ENCODE peak calls at places on chromosomes 12 and 14, in nine cellular contexts. I, O, M, L, N, U, K, H and F are unnamed samples.

GRCh38 chr12:92468358-92469020 is 234.3 kb upstream of the PLEKHG7 start:
- DNase-seq in K (no peak), M (no peak), O (no peak), H (no peak), U (peak), L (no peak), N (no peak), I (no peak), F (no peak)

GRCh38 chr12:6996040-6996441 is 22.2 kb downstream of the LPCAT3 start:
- DNase-seq in H (no peak), N (no peak), M (no peak), L (peak), O (peak), U (no peak), K (no peak), I (peak), F (no peak)

GRCh38 chr12:98422809-98423208 is 92.6 kb upstream of the TMPO start:
- DNase-seq in U (no peak), L (no peak), N (no peak), M (no peak), O (no peak), I (no peak), H (no peak), K (peak), F (no peak)

GRCh38 chr14:85088231-85088630 is 441.7 kb upstream of the FLRT2 start:
- DNase-seq in M (no peak), U (no peak), I (no peak), H (no peak), K (no peak), N (no peak), L (no peak), O (no peak), F (no peak)

GRCh38 chr14:56199095-56199975 is 81.1 kb downstream of the PELI2 start:
- DNase-seq in H (no peak), I (peak), K (no peak), M (no peak), N (peak), U (no peak), L (peak), O (peak), F (no peak)

GRCh38 chr14:105142651-105143450 is 25.7 kb downstream of the JAG2 start:
- DNase-seq in H (no peak), K (peak), I (no peak), U (no peak), M (no peak), L (no peak), N (no peak), O (no peak), F (peak)

GRCh38 chr12:112599871-112600270 is 181.1 kb downstream of the PTPN11 start:
- DNase-seq in U (no peak), N (no peak), L (no peak), M (no peak), K (no peak), I (peak), O (no peak), H (no peak), F (no peak)

GRCh38 chr12:112425582-112426382 is 7.0 kb downstream of the PTPN11 start:
- DNase-seq in L (no peak), U (no peak), O (no peak), M (no peak), I (no peak), H (no peak), N (no peak), K (no peak), F (no peak)

GRCh38 chr14:67486890-67487289 is 1.6 kb downstream of the TMEM229B start:
- DNase-seq in K (no peak), O (no peak), I (no peak), H (no peak), L (no peak), N (no peak), M (no peak), U (no peak), F (no peak)

GRCh38 chr12:58814036-58814435 is 106.3 kb downstream of the LRIG3 start:
- DNase-seq in H (no peak), O (no peak), K (no peak), M (no peak), N (no peak), L (no peak), U (no peak), I (peak), F (no peak)

GRCh38 chr14:33332497-33332896 is 393.8 kb downstream of the NPAS3 start:
- DNase-seq in U (no peak), K (no peak), N (no peak), O (no peak), I (no peak), H (no peak), L (no peak), M (no peak), F (no peak)

GRCh38 chr14:70670992-70671651 is 29.4 kb downstream of the TTC9 start:
- DNase-seq in M (no peak), I (no peak), O (no peak), K (no peak), L (no peak), U (no peak), H (no peak), N (no peak), F (no peak)

GRCh38 chr12:13101854-13102375 is 1.6 kb downstream of the GSG1 start:
- DNase-seq in L (no peak), M (no peak), U (no peak), K (no peak), N (no peak), O (no peak), H (no peak), I (peak), F (no peak)

GRCh38 chr12:76957306-76957705 is 78.5 kb upstream of the CSRP2 start:
- DNase-seq in U (no peak), I (no peak), H (no peak), L (no peak), M (no peak), N (no peak), O (no peak), K (no peak), F (no peak)

GRCh38 chr12:76948895-76949294 is 70.1 kb upstream of the CSRP2 start:
- DNase-seq in I (no peak), U (no peak), M (no peak), H (no peak), N (no peak), L (no peak), O (no peak), K (no peak), F (no peak)

GRCh38 chr12:76947270-76947669 is 68.5 kb upstream of the CSRP2 start:
- DNase-seq in M (no peak), K (no peak), O (no peak), H (no peak), U (no peak), I (no peak), N (no peak), L (no peak), F (no peak)

DNA sequence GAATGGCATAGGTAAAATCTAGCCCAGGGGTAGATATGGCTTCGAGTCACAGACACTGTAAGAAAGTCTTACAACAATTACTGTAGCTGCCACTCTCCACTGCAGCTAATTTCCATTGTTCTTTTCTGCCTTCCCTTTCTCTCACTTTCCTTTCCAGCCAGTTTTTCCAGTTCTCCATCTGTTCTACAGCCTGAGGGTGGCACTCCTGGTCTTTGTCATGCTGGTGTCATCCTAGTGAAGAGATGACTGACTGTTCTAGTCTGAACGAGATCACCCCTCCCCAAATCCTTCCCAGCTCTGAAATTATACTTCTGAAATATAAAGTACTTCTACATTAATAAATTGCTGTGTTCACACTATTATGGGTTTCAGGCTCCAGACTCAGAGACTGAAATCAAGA is 74.2 kb upstream of the CSRP2 start:
- DNase-seq in M (no peak), O (no peak), I (no peak), N (no peak), K (peak), U (no peak), H (no peak), L (no peak), F (no peak)
- TF ChIP-seq CTCF in M (no peak), O (no peak), I (no peak), N (no peak), K (peak), U (no peak), H (no peak), L (no peak), F (no peak)

GRCh38 chr14:63212209-63212608 is 8.0 kb downstream of the RHOJ start:
- DNase-seq in H (no peak), L (no peak), U (no peak), N (no peak), K (no peak), I (no peak), O (no peak), M (no peak), F (no peak)
- TF ChIP-seq CTCF in H (peak), L (no peak), U (no peak), N (no peak), K (peak), I (no peak), O (no peak), M (no peak), F (peak)

GRCh38 chr12:121955258-121956040 is 37.1 kb downstream of the CFAP251 start:
- DNase-seq in I (peak), N (no peak), M (no peak), H (no peak), O (no peak), L (no peak), U (no peak), K (no peak), F (no peak)
- TF ChIP-seq CTCF in I (peak), N (no peak), M (no peak), H (peak), O (peak), L (peak), U (peak), K (peak), F (peak)

GRCh38 chr14:76651410-76652055 is 109.7 kb upstream of the VASH1 start:
- DNase-seq in L (no peak), I (no peak), N (no peak), U (no peak), H (no peak), K (no peak), M (no peak), O (no peak), F (no peak)
- TF ChIP-seq CTCF in L (no peak), I (no peak), N (no peak), U (no peak), H (no peak), K (no peak), M (no peak), O (no peak), F (no peak)

DNA sequence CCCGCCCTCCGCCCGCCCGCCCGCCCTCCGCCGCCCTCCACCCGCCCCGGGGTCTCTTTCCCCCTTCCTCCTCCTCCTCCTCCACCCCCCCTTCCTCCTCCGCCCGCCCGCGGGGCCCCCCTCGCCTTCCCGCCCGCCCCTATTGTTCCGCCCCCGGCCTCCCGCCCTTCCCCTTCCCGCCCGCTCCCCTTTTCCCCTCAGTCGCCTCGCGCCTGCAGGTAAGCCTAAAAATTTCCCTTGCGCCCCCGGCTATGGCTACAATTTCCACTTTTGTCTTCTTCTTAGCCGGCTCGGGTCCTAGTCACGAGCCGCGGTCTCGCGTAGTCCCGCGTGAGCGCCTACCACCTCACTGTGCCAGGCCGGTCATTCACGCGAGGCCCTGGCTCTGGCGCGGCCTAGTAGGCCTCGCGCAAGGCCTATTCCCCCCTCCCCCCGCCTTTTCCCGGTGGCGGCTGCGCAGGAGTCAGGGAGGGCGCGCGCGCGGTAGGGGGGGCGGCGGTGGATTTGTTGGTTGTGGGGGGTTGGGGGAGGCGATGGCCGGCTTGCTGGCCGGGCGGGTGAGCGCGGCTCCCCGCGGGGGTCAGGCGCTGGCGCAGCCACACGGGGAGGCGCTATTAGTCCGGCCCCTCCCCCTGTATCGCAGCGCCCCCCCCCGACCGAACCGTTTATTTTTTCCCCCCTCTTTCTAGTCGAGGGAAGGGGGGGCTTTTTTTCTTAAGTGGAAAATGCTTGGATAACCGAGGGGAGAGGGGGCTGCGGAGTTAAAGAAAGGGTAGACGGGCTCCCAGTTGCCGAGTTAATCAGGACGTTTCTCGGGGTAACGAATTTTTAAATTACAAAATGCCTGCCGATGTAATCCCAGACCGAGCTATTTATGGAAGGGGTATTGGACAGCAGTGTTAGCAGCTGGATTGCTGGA is 516 bp downstream of the PCBP2 start:
- DNase-seq in H (peak), K (peak), N (peak), I (peak), O (peak), L (no peak), U (peak), M (peak), F (peak)
- TF ChIP-seq CTCF in H (peak), K (peak), N (no peak), I (no peak), O (no peak), L (no peak), U (no peak), M (no peak), F (peak)

DNA sequence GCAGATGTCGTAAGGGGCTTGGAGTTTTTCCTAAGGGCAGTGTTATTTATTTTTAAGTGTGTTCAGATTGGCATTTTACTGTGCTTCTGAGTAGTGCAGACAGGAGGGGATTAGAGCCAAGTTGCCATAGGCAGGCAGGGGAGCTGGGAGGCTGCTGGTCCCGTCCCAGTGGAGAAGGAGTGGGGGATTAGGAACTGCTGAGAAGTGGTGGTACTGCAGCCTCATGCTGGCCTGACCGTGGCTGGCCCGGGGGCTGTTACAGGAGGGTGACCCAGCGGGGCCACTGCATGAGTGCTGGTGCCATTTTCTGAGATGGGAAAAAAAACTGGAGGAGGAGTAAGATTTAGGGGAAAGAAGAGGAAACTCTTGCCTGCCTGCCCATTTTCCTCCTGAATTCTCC is 52.3 kb upstream of the DLK1 start:
- DNase-seq in H (no peak), L (no peak), K (no peak), N (no peak), U (no peak), I (no peak), O (no peak), M (no peak), F (no peak)
- TF ChIP-seq CTCF in H (no peak), L (no peak), K (no peak), N (no peak), U (no peak), I (no peak), O (no peak), M (no peak), F (no peak)

GRCh38 chr12:100927825-100928224 is 133.2 kb downstream of the ANO4 start:
- DNase-seq in N (no peak), M (no peak), U (no peak), O (no peak), I (peak), K (no peak), H (no peak), L (no peak), F (no peak)

GRCh38 chr12:100926669-100927248 is 132.2 kb downstream of the ANO4 start:
- DNase-seq in O (no peak), M (no peak), K (peak), L (no peak), H (no peak), N (no peak), I (no peak), U (no peak), F (no peak)
- TF ChIP-seq CTCF in O (no peak), M (no peak), K (peak), L (no peak), H (peak), N (no peak), I (peak), U (no peak), F (no peak)

DNA sequence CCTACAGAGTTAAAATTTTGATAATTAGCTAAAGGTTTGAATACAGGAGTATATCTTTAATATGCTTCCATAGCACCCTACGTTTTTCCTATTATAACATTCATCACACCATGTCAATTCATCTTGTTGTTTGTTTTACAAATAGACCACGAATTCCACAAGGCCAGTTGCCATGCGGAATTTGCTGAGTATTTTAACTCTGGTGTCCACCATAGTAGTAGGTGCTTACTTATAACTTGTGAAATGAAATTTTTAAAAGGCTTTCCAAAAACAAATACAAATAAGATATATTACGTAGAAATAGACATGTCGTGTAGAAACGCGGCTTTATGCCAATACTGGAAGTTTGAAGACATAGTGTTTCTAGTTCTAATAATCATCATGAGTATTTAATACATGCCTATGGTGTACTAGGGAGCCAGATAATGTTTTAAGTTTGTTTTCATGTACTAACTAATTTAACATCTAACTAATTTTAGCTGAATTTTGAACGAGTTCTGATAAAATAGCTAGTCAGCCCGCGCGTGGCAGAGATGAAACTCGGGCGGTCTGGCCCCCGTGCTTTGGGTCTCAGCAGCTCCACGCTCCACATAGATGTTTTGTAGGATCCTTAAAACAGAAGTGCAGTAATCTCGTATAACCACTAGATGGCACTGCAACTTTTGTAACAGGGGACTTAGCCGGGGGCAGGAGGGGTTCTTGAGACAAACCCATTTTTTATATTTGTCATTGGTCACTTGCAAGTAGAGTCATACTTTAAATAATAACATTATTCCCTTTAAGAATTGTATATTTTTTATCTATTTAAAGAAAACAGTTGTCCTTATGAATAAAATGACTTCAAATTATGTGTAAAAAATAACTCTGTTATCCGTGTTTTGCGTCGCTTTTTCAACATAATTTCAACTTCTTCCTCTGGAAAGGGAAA is 10.2 kb downstream of the CD69 start:
- DNase-seq in O (peak), U (peak), H (no peak), M (no peak), L (no peak), I (peak), N (peak), K (peak), F (no peak)
- TF ChIP-seq CTCF in O (peak), U (peak), H (peak), M (no peak), L (peak), I (peak), N (peak), K (peak), F (peak)

GRCh38 chr14:94827711-94828505 is 58.0 kb upstream of the GSC start:
- DNase-seq in K (no peak), U (no peak), N (peak), M (no peak), O (no peak), H (no peak), L (no peak), I (no peak), F (no peak)

GRCh38 chr14:94821705-94822104 is 51.8 kb upstream of the GSC start:
- DNase-seq in I (no peak), U (no peak), M (no peak), O (no peak), K (no peak), N (no peak), L (no peak), H (no peak), F (no peak)

GRCh38 chr14:94819531-94819930 is 49.6 kb upstream of the GSC start:
- DNase-seq in U (no peak), O (no peak), K (no peak), L (no peak), I (no peak), H (no peak), N (no peak), M (no peak), F (no peak)

GRCh38 chr14:94826774-94827173 is 56.9 kb upstream of the GSC start:
- DNase-seq in O (no peak), M (no peak), U (no peak), L (no peak), I (no peak), K (no peak), H (no peak), N (no peak), F (no peak)

GRCh38 chr14:94823556-94824341 is 53.8 kb upstream of the GSC start:
- DNase-seq in M (no peak), N (no peak), O (no peak), H (no peak), K (peak), U (no peak), I (no peak), L (no peak), F (no peak)
- TF ChIP-seq CTCF in M (no peak), N (no peak), O (no peak), H (no peak), K (peak), U (no peak), I (no peak), L (no peak), F (no peak)

GRCh38 chr12:124709722-124710656 is 142.6 kb upstream of the NCOR2 start:
- DNase-seq in M (no peak), I (peak), L (no peak), K (no peak), O (no peak), H (no peak), U (no peak), N (no peak), F (no peak)
- TF ChIP-seq CTCF in M (no peak), I (peak), L (no peak), K (peak), O (peak), H (peak), U (no peak), N (no peak), F (no peak)